ENCODE peak calls at places on chromosomes 7 and 10, in four cellular contexts. W, J, Y and N are unnamed samples.
A peak's percentile ranks its signal among the peaks of the same experiment; 100 is the strongest.

GRCh38 chr10:5293691-5294550 is 70.8 kb upstream of the UCN3 start:
- DNase-seq in J (no peak), W (peak; percentile 76), Y (peak; percentile 20), N (peak; percentile 27)

GRCh38 chr7:42993038-42993437 is 60.9 kb downstream of the MRPL32 start:
- DNase-seq in J (no peak), Y (no peak), W (no peak), N (no peak)

GRCh38 chr7:137091396-137091795 is 222.9 kb downstream of the CHRM2 start:
- DNase-seq in Y (no peak), J (no peak), W (no peak), N (no peak)

GRCh38 chr7:11228515-11228914 is 254.8 kb downstream of the PHF14 start:
- DNase-seq in J (no peak), W (no peak), Y (no peak), N (no peak)

GRCh38 chr7:38190010-38190409 is 12.0 kb downstream of the STARD3NL start:
- DNase-seq in W (no peak), Y (no peak), J (no peak), N (no peak)

GRCh38 chr7:2760098-2760889 is 72.3 kb downstream of the AMZ1 start:
- DNase-seq in W (peak; percentile 60), Y (peak; percentile 45), J (no peak), N (no peak)

GRCh38 chr7:7428806-7429205 is 106.9 kb downstream of the COL28A1 start:
- DNase-seq in Y (no peak), J (no peak), W (no peak), N (no peak)

GRCh38 chr10:34854147-34854601 is 39.1 kb upstream of the PARD3 start:
- DNase-seq in Y (no peak), J (no peak), W (no peak), N (no peak)

GRCh38 chr10:88661577-88661976 is 2.7 kb upstream of the LIPF start:
- DNase-seq in W (no peak), Y (no peak), J (no peak), N (no peak)

GRCh38 chr7:102122026-102122425 is 164.6 kb upstream of the SH2B2 start:
- DNase-seq in W (peak; percentile 7), J (peak; percentile 37), Y (no peak), N (peak; percentile 32)

GRCh38 chr7:120814518-120814917 is 43.4 kb downstream of the TSPAN12 start:
- DNase-seq in W (no peak), Y (no peak), J (no peak), N (no peak)

GRCh38 chr10:86648706-86649426 is 5.5 kb upstream of the OPN4 start:
- DNase-seq in Y (no peak), W (no peak), J (no peak), N (no peak)

GRCh38 chr7:41003031-41003925 is 699.6 kb downstream of the INHBA start:
- DNase-seq in J (peak; percentile 3), Y (peak; percentile 45), W (peak; percentile 37), N (no peak)

GRCh38 chr7:39240864-39241263 is 263.2 kb downstream of the POU6F2 start:
- DNase-seq in W (no peak), Y (no peak), J (no peak), N (no peak)

GRCh38 chr7:74417419-74417971 is 36.2 kb upstream of the GTF2IRD1 start:
- DNase-seq in Y (peak; percentile 93), W (peak; percentile 57), J (no peak), N (peak; percentile 89)

GRCh38 chr10:80684217-80684616 is 146.5 kb downstream of the SH2D4B start:
- DNase-seq in Y (peak; percentile 90), J (no peak), W (no peak), N (no peak)

GRCh38 chr7:136528329-136528728 is 340.1 kb upstream of the CHRM2 start:
- DNase-seq in J (no peak), W (no peak), Y (no peak), N (no peak)

GRCh38 chr10:42998481-42999384 is 78.1 kb upstream of the RET start:
- DNase-seq in J (no peak), W (no peak), Y (no peak), N (peak; percentile 7)

GRCh38 chr10:17229016-17229716 is 1.1 kb downstream of the VIM start:
- DNase-seq in W (peak; percentile 24), J (no peak), Y (peak; percentile 69), N (no peak)

GRCh38 chr10:111933937-111934336 is 249.6 kb downstream of the GPAM start:
- DNase-seq in W (no peak), J (no peak), Y (no peak), N (no peak)

GRCh38 chr7:41097501-41097900 is 605.4 kb downstream of the INHBA start:
- DNase-seq in W (no peak), Y (no peak), J (no peak), N (no peak)

GRCh38 chr10:46198516-46198915 is 88.3 kb upstream of the ANTXRL start:
- DNase-seq in Y (no peak), W (no peak), J (no peak), N (no peak)

GRCh38 chr7:39709768-39710291 is 86.5 kb downstream of the RALA start:
- DNase-seq in J (peak; percentile 13), W (no peak), Y (no peak), N (no peak)

GRCh38 chr10:4331150-4331549 is 494.9 kb upstream of the AKR1E2 start:
- DNase-seq in W (no peak), Y (no peak), J (no peak), N (no peak)

GRCh38 chr7:46532571-46532970 is 611.5 kb upstream of the IGFBP3 start:
- DNase-seq in J (no peak), Y (no peak), W (no peak), N (no peak)

GRCh38 chr7:129772646-129773280 is 161.2 kb downstream of the NRF1 start:
- DNase-seq in Y (no peak), J (no peak), W (no peak), N (no peak)

GRCh38 chr10:88505265-88505664 is 77.9 kb downstream of the RNLS start:
- DNase-seq in J (no peak), Y (no peak), W (no peak), N (no peak)

GRCh38 chr10:13351340-13351915 is 3.3 kb upstream of the SEPHS1 start:
- DNase-seq in J (no peak), W (no peak), Y (no peak), N (no peak)
- TF ChIP-seq SPI1 in J (peak; percentile 48), W (no peak), Y (no peak), N (peak; percentile 63)

GRCh38 chr10:123093489-123093888 is 42.3 kb upstream of the HMX3 start:
- DNase-seq in W (no peak), Y (no peak), J (no peak), N (no peak)

GRCh38 chr10:123097039-123097438 is 38.7 kb upstream of the HMX3 start:
- DNase-seq in J (no peak), W (no peak), Y (peak; percentile 12), N (no peak)

GRCh38 chr10:123100030-123100762 is 35.6 kb upstream of the HMX3 start:
- DNase-seq in J (no peak), W (no peak), Y (peak; percentile 57), N (no peak)

GRCh38 chr10:123101844-123102243 is 33.9 kb upstream of the HMX3 start:
- DNase-seq in W (no peak), Y (no peak), J (no peak), N (no peak)

DNA sequence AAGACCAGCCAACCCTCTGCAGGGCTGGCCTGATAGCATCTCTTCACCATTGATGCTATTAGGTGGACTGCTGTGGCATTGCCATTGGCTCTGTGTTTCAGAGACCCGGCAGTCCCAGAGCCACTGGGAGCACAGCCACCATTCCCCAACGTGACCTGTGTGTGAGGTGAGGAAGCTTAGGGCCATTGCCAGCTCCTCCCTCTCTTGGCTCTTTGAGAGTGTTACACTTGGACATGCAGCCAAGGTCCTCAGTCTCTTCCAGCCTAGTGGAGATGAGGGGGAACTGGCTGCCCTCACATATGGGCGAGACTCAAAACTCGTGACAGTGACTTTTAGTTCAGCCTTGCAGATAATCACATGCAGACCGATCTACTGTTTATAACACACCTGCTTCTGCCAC is 39.3 kb upstream of the HMX3 start:
- DNase-seq in W (no peak), Y (no peak), J (no peak), N (no peak)
- TF ChIP-seq SPI1 in W (no peak), Y (no peak), J (no peak), N (no peak)

GRCh38 chr10:119770928-119771327 is 45.1 kb downstream of the INPP5F start:
- DNase-seq in J (no peak), Y (no peak), W (no peak), N (no peak)
- TF ChIP-seq SPI1 in J (no peak), Y (no peak), W (no peak), N (no peak)

GRCh38 chr10:20949967-20950366 is 52.9 kb upstream of the NEBL start:
- DNase-seq in J (no peak), Y (no peak), W (no peak), N (no peak)
- TF ChIP-seq SPI1 in J (no peak), Y (no peak), W (no peak), N (no peak)

GRCh38 chr10:1938317-1938716 is 201.0 kb upstream of the ADARB2 start:
- DNase-seq in Y (no peak), W (no peak), J (no peak), N (no peak)
- TF ChIP-seq SPI1 in Y (no peak), W (no peak), J (no peak), N (no peak)

GRCh38 chr10:70426835-70427234 is 14.6 kb downstream of the NODAL start:
- DNase-seq in Y (no peak), W (no peak), J (no peak), N (no peak)

GRCh38 chr10:70433581-70434280 is 7.8 kb downstream of the NODAL start:
- DNase-seq in J (no peak), W (no peak), Y (no peak), N (no peak)

GRCh38 chr10:70432101-70432500 is 9.4 kb downstream of the NODAL start:
- DNase-seq in J (no peak), Y (no peak), W (no peak), N (no peak)

GRCh38 chr10:70432561-70433263 is 8.8 kb downstream of the NODAL start:
- DNase-seq in J (no peak), W (no peak), Y (no peak), N (no peak)

GRCh38 chr10:70430489-70431445 is 10.7 kb downstream of the NODAL start:
- DNase-seq in W (no peak), Y (no peak), J (no peak), N (no peak)
- TF ChIP-seq SPI1 in W (no peak), Y (no peak), J (no peak), N (no peak)

GRCh38 chr10:128233422-128233821 is 107.2 kb upstream of the MKI67 start:
- DNase-seq in W (no peak), J (no peak), Y (no peak), N (no peak)
- TF ChIP-seq SPI1 in W (no peak), J (no peak), Y (no peak), N (no peak)

DNA sequence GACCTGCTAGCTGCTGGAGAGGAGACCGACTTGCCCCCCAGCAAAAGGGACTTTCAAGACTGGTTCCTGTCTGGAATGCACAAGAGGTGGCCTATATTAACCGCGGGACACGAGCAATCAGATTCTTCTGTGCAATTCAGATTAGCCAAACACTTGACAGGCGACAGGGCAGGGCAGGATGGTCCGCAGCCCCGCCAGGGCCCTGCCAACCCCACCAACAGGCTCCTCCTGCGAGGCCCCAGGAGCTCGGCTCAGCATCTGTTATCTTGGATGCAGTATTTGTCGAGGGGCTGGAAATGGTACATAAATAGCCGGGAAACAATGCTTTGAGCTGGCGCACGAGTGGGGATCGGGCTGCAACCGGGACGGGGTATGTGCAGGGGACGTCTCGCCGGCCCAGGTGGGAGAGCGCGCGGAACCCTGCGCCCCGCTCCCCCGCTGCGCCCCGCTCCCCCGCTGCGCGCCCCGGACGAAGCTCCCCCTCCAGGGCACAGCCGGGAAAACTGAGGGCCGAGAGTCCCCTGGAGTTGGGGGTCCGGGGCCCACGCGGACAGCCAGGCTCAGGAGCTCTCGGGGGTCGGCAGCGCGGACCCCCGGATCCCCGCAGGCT is 669 bp downstream of the RADIL start:
- DNase-seq in W (no peak), J (no peak), Y (no peak), N (no peak)
- TF ChIP-seq SPI1 in W (no peak), J (no peak), Y (no peak), N (no peak)

GRCh38 chr10:108785011-108785410 is 1138.3 kb downstream of the XPNPEP1 start:
- DNase-seq in Y (no peak), W (no peak), J (no peak), N (no peak)
- TF ChIP-seq SPI1 in Y (no peak), W (no peak), J (no peak), N (no peak)